ENCODE peak calls at places on chromosomes 6 and 20, in four cellular contexts. J is mucosa of descending colon, A is choroid plexus epithelial cell, D is pancreas. R is an unnamed sample.

GRCh38 chr6:46963626-46964025 is 41.9 kb upstream of the ADGRF5 start:
- DNase-seq in J (no peak), A (peak), D (no peak), R (no peak)

GRCh38 chr6:90319979-90320667 is 23.5 kb upstream of the BACH2 start:
- DNase-seq in J (no peak), A (no peak), D (no peak), R (no peak)

GRCh38 chr6:36818741-36819140 is 20.5 kb downstream of the CPNE5 start:
- DNase-seq in J (no peak), A (no peak), D (no peak), R (no peak)

GRCh38 chr20:30815577-30816181 is 441.8 kb upstream of the DEFB115 start:
- DNase-seq in J (no peak), A (no peak), D (no peak), R (no peak)

GRCh38 chr6:47651505-47651944 is 46.9 kb upstream of the ADGRF4 start:
- DNase-seq in J (no peak), A (peak), D (no peak), R (no peak)

GRCh38 chr6:112065426-112065986 is 11.6 kb downstream of the CCN6 start:
- DNase-seq in J (no peak), A (peak), D (no peak), R (no peak)

GRCh38 chr6:84392292-84392691 is 164.8 kb upstream of the CEP162 start:
- DNase-seq in J (no peak), A (no peak), D (no peak), R (no peak)

GRCh38 chr20:49887828-49888340 is 27.4 kb downstream of the SPATA2 start:
- DNase-seq in J (no peak), A (no peak), D (no peak), R (no peak)

GRCh38 chr20:16819483-16819882 is 71.3 kb downstream of the OTOR start:
- DNase-seq in J (no peak), A (no peak), D (no peak), R (no peak)

GRCh38 chr6:107730106-107730505 is 94.0 kb downstream of the SCML4 start:
- DNase-seq in J (no peak), A (no peak), D (no peak), R (no peak)

GRCh38 chr6:11277275-11278206 is 45.1 kb upstream of the NEDD9 start:
- DNase-seq in J (no peak), A (peak), D (no peak), R (no peak)

GRCh38 chr20:47747663-47748031 is 37.6 kb downstream of the SULF2 start:
- DNase-seq in J (no peak), A (no peak), D (no peak), R (no peak)

GRCh38 chr6:44489912-44490604 is 102.6 kb downstream of the CDC5L start:
- DNase-seq in J (no peak), A (peak), D (peak), R (no peak)

GRCh38 chr20:33964431-33964830 is 29.3 kb upstream of the RALY start:
- DNase-seq in J (no peak), A (no peak), D (no peak), R (no peak)

GRCh38 chr6:57078808-57079207 is 11.2 kb upstream of the ZNF451 start:
- DNase-seq in J (no peak), A (no peak), D (no peak), R (no peak)

GRCh38 chr6:10395171-10395945 is 19.5 kb downstream of the TFAP2A start:
- DNase-seq in J (no peak), A (no peak), D (no peak), R (no peak)

GRCh38 chr6:5151295-5151954 is 66.3 kb downstream of the PPP1R3G start:
- DNase-seq in J (no peak), A (no peak), D (no peak), R (no peak)

GRCh38 chr6:5153186-5153585 is 68.0 kb downstream of the PPP1R3G start:
- DNase-seq in J (no peak), A (no peak), D (no peak), R (no peak)

GRCh38 chr6:5151955-5152401 is 66.8 kb downstream of the PPP1R3G start:
- DNase-seq in J (no peak), A (peak), D (no peak), R (no peak)

GRCh38 chr6:5150676-5151075 is 65.5 kb downstream of the PPP1R3G start:
- DNase-seq in J (no peak), A (no peak), D (no peak), R (no peak)

DNA sequence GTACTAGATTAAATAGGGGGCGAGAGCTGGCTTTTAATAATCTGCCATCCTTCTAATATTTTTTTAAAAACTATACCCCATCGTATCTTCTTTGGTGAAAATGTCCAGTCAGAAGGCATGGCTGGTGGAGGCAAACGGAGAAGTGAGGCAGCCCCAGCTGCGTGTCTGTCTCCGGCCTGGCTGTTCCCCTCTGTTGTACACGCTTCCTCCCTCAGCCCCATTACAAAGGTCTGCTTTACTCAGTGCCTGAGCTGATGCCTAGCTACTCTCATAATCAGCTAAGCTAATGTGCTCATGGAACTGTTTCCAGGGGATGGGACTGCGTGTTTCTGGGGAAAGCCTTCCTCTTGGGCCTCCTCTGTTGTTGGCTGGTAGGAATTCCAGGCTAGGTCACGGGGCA is 67.3 kb downstream of the PPP1R3G start:
- DNase-seq in J (no peak), A (no peak), D (no peak), R (no peak)
- H3K4me3 ChIP-seq in J (no peak), A (no peak), D (no peak), R (no peak)

DNA sequence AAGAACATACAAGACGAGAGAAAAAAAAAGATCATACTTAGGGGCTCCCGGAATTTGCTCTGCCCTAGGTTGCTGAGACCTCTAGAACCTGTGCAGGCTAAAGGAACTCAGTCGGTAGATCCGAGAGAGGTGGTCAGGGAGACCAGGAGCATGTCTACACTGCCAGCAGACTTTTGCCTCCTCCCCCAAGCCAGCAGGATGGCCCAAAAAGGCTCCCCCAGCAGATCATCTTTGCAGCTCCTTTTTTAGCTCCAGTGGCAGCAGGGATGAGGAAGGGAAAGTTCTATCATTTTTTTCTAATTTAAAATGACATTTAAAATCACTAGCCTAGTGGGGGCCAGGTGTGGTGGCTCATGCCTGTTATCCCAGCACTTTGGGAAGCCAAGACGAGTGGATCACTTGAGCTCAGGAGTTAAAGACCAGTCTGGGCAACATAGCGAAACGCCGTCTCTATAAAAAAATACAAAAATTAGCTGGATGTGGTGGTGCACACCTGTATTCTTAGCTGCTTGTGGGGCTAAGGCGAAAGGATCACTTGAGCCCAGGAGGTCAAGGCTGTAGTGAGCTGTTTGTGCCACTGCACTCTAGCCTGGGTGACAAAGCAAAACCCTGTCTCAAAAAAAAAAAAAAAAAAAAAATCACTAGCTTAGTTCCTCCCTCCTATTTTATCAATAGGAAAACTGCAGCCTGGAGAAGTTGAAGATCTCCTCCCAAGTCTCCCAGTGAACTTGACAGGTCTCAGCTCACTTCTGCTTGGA is 69.3 kb upstream of the MYL9 start:
- DNase-seq in J (no peak), A (no peak), D (no peak), R (no peak)
- H3K4me3 ChIP-seq in J (no peak), A (no peak), D (no peak), R (peak)

DNA sequence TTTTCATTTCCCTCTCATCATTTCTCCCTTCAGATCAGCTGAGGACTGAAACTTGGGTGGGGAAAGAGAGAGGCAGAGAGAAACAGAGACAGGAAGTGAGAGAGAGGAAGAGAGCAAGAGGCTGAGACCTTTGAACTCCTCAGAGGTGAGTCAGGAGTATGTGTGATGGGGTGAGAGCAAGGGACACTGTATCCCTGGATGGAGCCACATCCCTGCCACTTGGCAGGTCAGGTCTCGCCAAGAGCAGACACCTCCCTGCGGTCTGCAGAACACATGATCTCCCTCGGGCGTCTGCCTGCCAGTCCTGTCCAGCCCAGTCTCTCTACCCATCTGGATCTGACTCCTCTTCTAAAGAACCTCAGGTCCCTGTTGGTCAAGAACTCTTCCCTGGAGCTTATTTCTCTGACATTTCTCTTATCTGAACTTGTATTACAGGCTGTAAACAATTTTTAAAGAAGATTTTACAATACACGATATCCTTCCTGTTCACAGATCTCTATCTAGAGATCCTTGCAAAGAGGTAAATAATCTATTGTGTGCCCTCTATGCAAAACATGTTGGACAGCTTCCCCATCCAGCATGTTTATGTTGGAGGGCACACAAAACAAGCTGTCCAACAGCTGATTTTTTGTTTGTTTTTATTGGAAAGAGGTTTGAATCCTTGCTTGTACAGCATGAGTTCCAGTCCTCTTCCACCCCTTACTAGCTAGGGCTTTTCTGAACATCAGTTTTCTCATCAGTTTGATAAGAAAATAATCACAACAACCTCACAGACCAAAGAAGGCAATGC is 62.5 kb upstream of the SYNDIG1 start:
- DNase-seq in J (no peak), A (peak), D (no peak), R (no peak)
- H3K4me3 ChIP-seq in J (no peak), A (no peak), D (no peak), R (no peak)

GRCh38 chr6:43275782-43276179 is 22.3 kb upstream of the SLC22A7 start:
- DNase-seq in J (peak), A (no peak), D (no peak), R (no peak)
- H3K4me3 ChIP-seq in J (no peak), A (no peak), D (no peak), R (peak)

DNA sequence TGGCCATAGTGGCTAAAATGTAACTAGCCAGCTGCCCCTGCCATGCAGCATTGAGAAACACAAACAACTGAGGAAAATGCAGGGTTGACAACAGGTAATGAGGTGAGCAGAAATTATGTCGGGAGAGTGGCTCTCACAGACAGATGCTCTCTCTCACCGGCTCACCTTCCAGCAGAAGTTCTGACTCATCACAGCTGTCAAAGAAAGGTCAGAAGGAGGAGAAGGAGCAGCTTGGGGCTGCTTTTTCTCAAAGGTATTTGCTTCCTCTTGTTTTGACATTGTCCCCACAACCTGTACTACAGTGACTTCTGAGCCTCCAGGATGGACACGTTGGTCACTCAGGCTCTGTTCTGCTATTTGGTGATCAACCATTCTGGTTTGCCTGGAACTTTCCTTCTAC is 190.5 kb upstream of the HEY2 start:
- DNase-seq in J (no peak), A (no peak), D (no peak), R (no peak)
- H3K4me3 ChIP-seq in J (no peak), A (no peak), D (no peak), R (no peak)

GRCh38 chr6:27129917-27130316 is 117.6 kb upstream of the PRSS16 start:
- DNase-seq in J (no peak), A (no peak), D (no peak), R (no peak)

GRCh38 chr6:27129095-27129815 is 118.2 kb upstream of the PRSS16 start:
- DNase-seq in J (no peak), A (no peak), D (no peak), R (no peak)

GRCh38 chr6:27126815-27127537 is 120.5 kb upstream of the PRSS16 start:
- DNase-seq in J (peak), A (peak), D (peak), R (peak)

GRCh38 chr6:27128796-27129094 is 118.8 kb upstream of the PRSS16 start:
- DNase-seq in J (no peak), A (no peak), D (no peak), R (no peak)

DNA sequence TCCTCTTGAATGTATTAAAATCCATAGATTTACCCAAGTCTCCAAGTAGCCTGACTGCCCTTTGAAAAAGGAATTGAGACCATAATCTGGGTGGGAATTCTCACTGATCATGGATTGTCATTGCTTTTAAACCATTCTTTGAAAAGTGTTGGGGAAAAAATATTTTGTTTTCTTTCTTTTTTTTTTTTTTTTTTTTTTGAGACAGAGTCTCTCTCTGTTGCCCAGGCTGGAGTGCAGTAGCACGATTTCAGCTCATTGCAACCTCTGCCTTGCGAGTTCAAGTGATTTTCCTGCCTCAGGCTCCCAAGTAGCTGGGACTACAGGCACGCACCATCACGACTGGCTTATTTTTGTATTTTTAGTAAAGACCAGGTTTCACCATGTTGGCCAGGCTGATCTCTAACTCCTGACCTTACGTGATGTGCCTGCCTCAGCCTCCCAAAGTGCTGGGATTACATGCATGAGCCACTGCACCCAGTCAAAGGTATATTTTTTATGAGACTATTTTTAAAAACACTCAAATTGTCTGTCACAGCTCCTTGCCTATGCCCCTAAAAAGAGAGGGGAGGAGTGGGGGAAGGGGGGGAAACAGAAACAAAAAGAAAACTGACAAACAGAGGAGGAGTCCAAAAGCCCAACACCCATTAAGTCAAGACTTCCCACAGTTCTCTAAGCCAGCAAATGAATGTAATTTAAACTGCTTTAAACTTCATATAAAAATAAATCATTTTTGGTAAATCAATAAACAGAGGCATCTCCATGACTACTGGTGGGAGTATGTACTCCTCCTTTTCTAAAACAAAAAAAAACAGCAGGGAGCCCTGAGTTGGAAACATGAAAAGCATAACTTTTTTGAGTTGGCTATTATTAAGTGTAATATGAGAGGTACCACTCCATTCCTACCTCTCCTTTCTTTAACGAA is 119.4 kb upstream of the PRSS16 start:
- DNase-seq in J (no peak), A (no peak), D (no peak), R (no peak)
- H3K4me3 ChIP-seq in J (no peak), A (no peak), D (no peak), R (no peak)

GRCh38 chr6:28597924-28598323 is 72.2 kb downstream of the GPX5 start:
- DNase-seq in J (no peak), A (peak), D (no peak), R (no peak)
- H3K4me3 ChIP-seq in J (no peak), A (peak), D (no peak), R (no peak)